ENCODE peak calls at places on chromosome 12, in seven cellular contexts. One of them, this sample, is unnamed. For H3K4me1, the result is how much of the 10 kb centered on the place peaks cover.

GRCh38 chr12:25436206-25436912 is 116.7 kb downstream of the LMNTD1 start:
- DNase-seq in CD8-positive, alpha-beta T cell: peak
- DNase-seq in A549: peak
- DNase-seq in psoas muscle: no peak
- DNase-seq in thoracic aorta: no peak
- DNase-seq in tibial nerve: no peak
- DNase-seq in cardiac muscle cell: peak
- DNase-seq in this sample: peak

GRCh38 chr12:124420972-124421674 is 126.2 kb downstream of the RFLNA start:
- DNase-seq in CD8-positive, alpha-beta T cell: no peak
- DNase-seq in A549: no peak
- DNase-seq in psoas muscle: no peak
- DNase-seq in thoracic aorta: no peak
- DNase-seq in tibial nerve: no peak
- DNase-seq in cardiac muscle cell: no peak
- DNase-seq in this sample: no peak

GRCh38 chr12:91687052-91688017 is 458.3 kb downstream of the BTG1 start:
- DNase-seq in CD8-positive, alpha-beta T cell: no peak
- DNase-seq in A549: no peak
- DNase-seq in psoas muscle: no peak
- DNase-seq in thoracic aorta: no peak
- DNase-seq in tibial nerve: no peak
- DNase-seq in cardiac muscle cell: no peak
- DNase-seq in this sample: no peak

GRCh38 chr12:120055639-120056038 is 60.9 kb downstream of the RAB35 start:
- DNase-seq in CD8-positive, alpha-beta T cell: no peak
- DNase-seq in A549: no peak
- DNase-seq in psoas muscle: no peak
- DNase-seq in thoracic aorta: no peak
- DNase-seq in tibial nerve: no peak
- DNase-seq in cardiac muscle cell: no peak
- DNase-seq in this sample: no peak

GRCh38 chr12:69900720-69901131 is 75.7 kb downstream of the MYRFL start:
- DNase-seq in CD8-positive, alpha-beta T cell: peak
- DNase-seq in A549: peak
- DNase-seq in psoas muscle: peak
- DNase-seq in thoracic aorta: peak
- DNase-seq in tibial nerve: peak
- DNase-seq in cardiac muscle cell: peak
- DNase-seq in this sample: peak

GRCh38 chr12:93022603-93023340 is 93.7 kb upstream of the EEA1 start:
- DNase-seq in CD8-positive, alpha-beta T cell: no peak
- DNase-seq in A549: no peak
- DNase-seq in psoas muscle: no peak
- DNase-seq in thoracic aorta: no peak
- DNase-seq in tibial nerve: no peak
- DNase-seq in cardiac muscle cell: peak
- DNase-seq in this sample: peak

GRCh38 chr12:124777399-124778372 is 86.0 kb downstream of the SCARB1 start:
- DNase-seq in CD8-positive, alpha-beta T cell: no peak
- DNase-seq in A549: no peak
- DNase-seq in psoas muscle: peak
- DNase-seq in thoracic aorta: no peak
- DNase-seq in tibial nerve: peak
- DNase-seq in cardiac muscle cell: peak
- DNase-seq in this sample: no peak

GRCh38 chr12:131986847-131987398 is 37.2 kb downstream of the EP400 start:
- DNase-seq in CD8-positive, alpha-beta T cell: no peak
- DNase-seq in A549: no peak
- DNase-seq in psoas muscle: no peak
- DNase-seq in thoracic aorta: no peak
- DNase-seq in tibial nerve: no peak
- DNase-seq in cardiac muscle cell: no peak
- DNase-seq in this sample: no peak

GRCh38 chr12:1544991-1545700 is 49.2 kb downstream of the FBXL14 start:
- DNase-seq in CD8-positive, alpha-beta T cell: no peak
- DNase-seq in A549: no peak
- DNase-seq in psoas muscle: peak
- DNase-seq in thoracic aorta: no peak
- DNase-seq in tibial nerve: no peak
- DNase-seq in cardiac muscle cell: peak
- DNase-seq in this sample: peak

GRCh38 chr12:42608196-42608825 is 18.8 kb upstream of the PRICKLE1 start:
- DNase-seq in CD8-positive, alpha-beta T cell: no peak
- DNase-seq in A549: no peak
- DNase-seq in psoas muscle: no peak
- DNase-seq in thoracic aorta: no peak
- DNase-seq in tibial nerve: no peak
- DNase-seq in cardiac muscle cell: no peak
- DNase-seq in this sample: no peak

GRCh38 chr12:7758346-7758745 is 6.7 kb upstream of the NANOGNB start:
- DNase-seq in CD8-positive, alpha-beta T cell: no peak
- DNase-seq in A549: no peak
- DNase-seq in psoas muscle: no peak
- DNase-seq in thoracic aorta: no peak
- DNase-seq in tibial nerve: no peak
- DNase-seq in cardiac muscle cell: no peak
- DNase-seq in this sample: no peak

GRCh38 chr12:116370886-116371580 is 93.5 kb upstream of the MED13L start:
- DNase-seq in CD8-positive, alpha-beta T cell: no peak
- DNase-seq in A549: no peak
- DNase-seq in psoas muscle: no peak
- DNase-seq in thoracic aorta: no peak
- DNase-seq in tibial nerve: no peak
- DNase-seq in cardiac muscle cell: no peak
- DNase-seq in this sample: peak

GRCh38 chr12:19010087-19010486 is 119.4 kb upstream of the PLEKHA5 start:
- DNase-seq in CD8-positive, alpha-beta T cell: no peak
- DNase-seq in A549: no peak
- DNase-seq in psoas muscle: no peak
- DNase-seq in thoracic aorta: no peak
- DNase-seq in tibial nerve: no peak
- DNase-seq in cardiac muscle cell: no peak
- DNase-seq in this sample: no peak

GRCh38 chr12:15592934-15593333 is 196.3 kb downstream of the EPS8 start:
- DNase-seq in CD8-positive, alpha-beta T cell: no peak
- DNase-seq in A549: no peak
- DNase-seq in psoas muscle: no peak
- DNase-seq in thoracic aorta: no peak
- DNase-seq in tibial nerve: no peak
- DNase-seq in cardiac muscle cell: peak
- DNase-seq in this sample: no peak

GRCh38 chr12:126492181-126492580 is 1426.9 kb downstream of the AACS start:
- DNase-seq in CD8-positive, alpha-beta T cell: no peak
- DNase-seq in A549: no peak
- DNase-seq in psoas muscle: no peak
- DNase-seq in thoracic aorta: no peak
- DNase-seq in tibial nerve: no peak
- DNase-seq in cardiac muscle cell: peak
- DNase-seq in this sample: peak

GRCh38 chr12:4829161-4829792 is 80.4 kb upstream of the KCNA1 start:
- DNase-seq in CD8-positive, alpha-beta T cell: no peak
- DNase-seq in A549: no peak
- DNase-seq in psoas muscle: no peak
- DNase-seq in thoracic aorta: no peak
- DNase-seq in tibial nerve: no peak
- DNase-seq in cardiac muscle cell: no peak
- DNase-seq in this sample: no peak

GRCh38 chr12:75099215-75099614 is 110.4 kb downstream of the KCNC2 start:
- DNase-seq in CD8-positive, alpha-beta T cell: no peak
- DNase-seq in A549: no peak
- DNase-seq in psoas muscle: no peak
- DNase-seq in thoracic aorta: no peak
- DNase-seq in tibial nerve: no peak
- DNase-seq in cardiac muscle cell: no peak
- DNase-seq in this sample: peak

GRCh38 chr12:96743606-96744005 is 163.5 kb upstream of the NEDD1 start:
- DNase-seq in CD8-positive, alpha-beta T cell: no peak
- DNase-seq in A549: no peak
- DNase-seq in psoas muscle: no peak
- DNase-seq in thoracic aorta: no peak
- DNase-seq in tibial nerve: no peak
- DNase-seq in cardiac muscle cell: peak
- DNase-seq in this sample: peak

GRCh38 chr12:39122562-39123204 is 217.3 kb upstream of the CPNE8 start:
- DNase-seq in CD8-positive, alpha-beta T cell: no peak
- DNase-seq in A549: no peak
- DNase-seq in psoas muscle: no peak
- DNase-seq in thoracic aorta: no peak
- DNase-seq in tibial nerve: no peak
- DNase-seq in cardiac muscle cell: no peak
- DNase-seq in this sample: no peak

GRCh38 chr12:53063708-53064612 is 14.1 kb downstream of the TNS2 start:
- DNase-seq in CD8-positive, alpha-beta T cell: no peak
- DNase-seq in A549: no peak
- DNase-seq in psoas muscle: peak
- DNase-seq in thoracic aorta: no peak
- DNase-seq in tibial nerve: peak
- DNase-seq in cardiac muscle cell: peak
- DNase-seq in this sample: peak

GRCh38 chr12:57889541-57889989 is 43.0 kb upstream of the CTDSP2 start:
- DNase-seq in CD8-positive, alpha-beta T cell: no peak
- DNase-seq in A549: no peak
- DNase-seq in psoas muscle: peak
- DNase-seq in thoracic aorta: peak
- DNase-seq in tibial nerve: peak
- DNase-seq in cardiac muscle cell: peak
- DNase-seq in this sample: peak

GRCh38 chr12:113244015-113244983 is 23.0 kb downstream of the TPCN1 start:
- DNase-seq in CD8-positive, alpha-beta T cell: no peak
- DNase-seq in A549: no peak
- DNase-seq in psoas muscle: peak
- DNase-seq in thoracic aorta: no peak
- DNase-seq in tibial nerve: peak
- DNase-seq in cardiac muscle cell: peak
- DNase-seq in this sample: no peak

DNA sequence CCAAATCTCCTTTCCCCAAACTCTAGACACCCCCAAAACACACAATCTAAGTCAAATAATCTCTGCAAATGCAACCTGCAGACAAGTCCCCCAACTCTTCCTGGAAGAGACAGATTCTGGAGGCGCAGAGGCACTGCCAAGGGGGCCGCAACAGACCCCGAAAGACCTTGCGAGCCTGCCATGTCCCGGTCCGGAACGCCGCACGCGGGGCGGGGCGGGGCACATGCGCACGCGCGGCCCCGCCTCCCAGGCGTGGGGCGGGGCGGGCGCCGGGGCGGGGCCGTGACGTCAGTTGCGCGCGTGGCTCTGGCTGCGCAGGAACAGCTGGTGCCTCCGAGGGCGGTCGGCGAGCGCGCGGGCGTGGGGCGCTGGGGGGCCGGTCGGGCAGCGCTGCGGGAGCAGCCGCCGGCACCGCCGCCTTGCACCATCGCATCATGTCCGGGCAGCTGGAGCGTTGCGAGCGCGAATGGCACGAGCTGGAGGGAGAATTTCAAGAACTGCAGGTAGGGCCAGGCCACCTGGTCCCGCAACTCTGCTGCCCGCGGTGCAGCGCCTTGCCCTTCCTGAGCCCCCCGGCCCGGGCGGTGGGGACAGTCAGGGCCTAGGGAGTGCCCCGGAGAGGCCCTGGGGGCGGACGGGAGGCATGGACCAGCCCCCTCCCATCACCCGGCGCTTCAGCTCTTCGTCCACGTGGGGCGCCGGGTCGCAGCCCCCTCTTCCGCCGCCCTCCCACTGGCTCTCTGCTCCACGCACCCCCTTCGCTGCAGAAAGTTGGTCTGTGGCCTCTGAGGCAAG is at the start of gene TMEM120B:
- DNase-seq in CD8-positive, alpha-beta T cell: peak
- DNase-seq in A549: peak
- DNase-seq in psoas muscle: peak
- DNase-seq in thoracic aorta: peak
- DNase-seq in tibial nerve: peak
- DNase-seq in cardiac muscle cell: peak
- DNase-seq in this sample: peak
- TF ChIP-seq CTCF in CD8-positive, alpha-beta T cell: no peak
- TF ChIP-seq CTCF in A549: peak
- TF ChIP-seq CTCF in psoas muscle: no peak
- TF ChIP-seq CTCF in thoracic aorta: peak
- TF ChIP-seq CTCF in tibial nerve: no peak
- TF ChIP-seq CTCF in cardiac muscle cell: no peak
- TF ChIP-seq CTCF in this sample: no peak

GRCh38 chr12:8819676-8819980 is 2.8 kb upstream of the A2ML1 start:
- DNase-seq in CD8-positive, alpha-beta T cell: no peak
- DNase-seq in A549: no peak
- DNase-seq in psoas muscle: no peak
- DNase-seq in thoracic aorta: no peak
- DNase-seq in tibial nerve: no peak
- DNase-seq in cardiac muscle cell: peak
- DNase-seq in this sample: peak
- H3K4me3 ChIP-seq in CD8-positive, alpha-beta T cell: no peak
- H3K4me3 ChIP-seq in A549: no peak
- H3K4me3 ChIP-seq in psoas muscle: no peak
- H3K4me3 ChIP-seq in thoracic aorta: no peak
- H3K4me3 ChIP-seq in tibial nerve: no peak
- H3K4me3 ChIP-seq in cardiac muscle cell: no peak
- H3K4me3 ChIP-seq in this sample: no peak

DNA sequence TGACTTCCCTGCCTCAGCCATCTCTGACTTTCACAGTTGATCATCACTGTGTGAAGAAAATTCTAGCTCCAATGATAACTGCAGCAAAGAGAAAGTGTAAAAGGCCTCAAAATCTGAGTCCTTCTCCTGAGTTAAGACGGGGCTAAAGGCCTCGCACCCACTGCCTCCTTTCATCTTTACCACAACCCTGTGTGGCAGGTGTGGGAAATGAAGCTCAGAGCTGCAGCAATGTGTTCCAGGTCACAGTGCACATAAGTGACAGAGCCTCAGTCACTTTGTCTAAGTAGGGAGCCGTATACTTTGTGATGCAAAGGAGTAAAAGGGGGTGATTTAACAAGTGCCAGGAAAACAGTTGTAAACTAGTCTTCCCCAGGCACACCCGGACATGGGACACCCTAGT is 144.7 kb upstream of the TMCC3 start:
- DNase-seq in CD8-positive, alpha-beta T cell: no peak
- DNase-seq in A549: no peak
- DNase-seq in psoas muscle: no peak
- DNase-seq in thoracic aorta: no peak
- DNase-seq in tibial nerve: no peak
- DNase-seq in cardiac muscle cell: no peak
- DNase-seq in this sample: no peak
- H3K4me1 ChIP-seq in CD8-positive, alpha-beta T cell: under half
- H3K4me1 ChIP-seq in A549: under half
- H3K4me1 ChIP-seq in psoas muscle: under half
- H3K4me1 ChIP-seq in thoracic aorta: under half
- H3K4me1 ChIP-seq in tibial nerve: under half
- H3K4me1 ChIP-seq in cardiac muscle cell: under half
- H3K4me1 ChIP-seq in this sample: under half

GRCh38 chr12:123384994-123385376 is 1.1 kb downstream of the KMT5A start:
- DNase-seq in CD8-positive, alpha-beta T cell: no peak
- DNase-seq in A549: peak
- DNase-seq in psoas muscle: no peak
- DNase-seq in thoracic aorta: no peak
- DNase-seq in tibial nerve: no peak
- DNase-seq in cardiac muscle cell: peak
- DNase-seq in this sample: peak
- TF ChIP-seq CTCF in CD8-positive, alpha-beta T cell: no peak
- TF ChIP-seq CTCF in A549: no peak
- TF ChIP-seq CTCF in psoas muscle: no peak
- TF ChIP-seq CTCF in thoracic aorta: no peak
- TF ChIP-seq CTCF in tibial nerve: no peak
- TF ChIP-seq CTCF in cardiac muscle cell: no peak
- TF ChIP-seq CTCF in this sample: no peak

This sample was measured in fibroblast of lung.